ENCODE peak calls at places on chromosome 16, in nine cellular contexts. I, N, B, Z, U, R, F, C and S are unnamed samples.

GRCh38 chr16:23557779-23558330 is 328 bp downstream of the UBFD1 start:
- DNase-seq in I (peak; percentile 29), N (no peak), B (peak; percentile 67), Z (peak; percentile 23), U (no peak), R (no peak), F (no peak), C (no peak), S (no peak)

GRCh38 chr16:15775209-15775608 is 81.6 kb downstream of the MYH11 start:
- DNase-seq in I (no peak), N (peak; percentile 68), B (no peak), Z (no peak), U (no peak), R (no peak), F (no peak), C (no peak), S (no peak)

GRCh38 chr16:50363656-50364055 is 5.1 kb downstream of the BRD7 start:
- DNase-seq in I (no peak), N (no peak), B (no peak), Z (no peak), U (no peak), R (no peak), F (no peak), C (no peak), S (no peak)

GRCh38 chr16:89478576-89479221 is 11.7 kb downstream of the ANKRD11 start:
- DNase-seq in I (no peak), N (peak; percentile 44), B (no peak), Z (no peak), U (no peak), R (no peak), F (no peak), C (no peak), S (no peak)

GRCh38 chr16:22427556-22427955 is 53.1 kb upstream of the CDR2 start:
- DNase-seq in I (no peak), N (no peak), B (no peak), Z (no peak), U (no peak), R (no peak), F (no peak), C (no peak), S (no peak)

GRCh38 chr16:85668676-85669424 is 19.9 kb downstream of the GINS2 start:
- DNase-seq in I (no peak), N (no peak), B (peak; percentile 30), Z (no peak), U (no peak), R (no peak), F (no peak), C (no peak), S (peak; percentile 11)

GRCh38 chr16:11391576-11391975 is 46.3 kb downstream of the RMI2 start:
- DNase-seq in I (peak; percentile 32), N (no peak), B (peak; percentile 61), Z (no peak), U (peak; percentile 91), R (no peak), F (no peak), C (no peak), S (no peak)

GRCh38 chr16:27291106-27291505 is 22.5 kb upstream of the NSMCE1 start:
- DNase-seq in I (no peak), N (no peak), B (no peak), Z (no peak), U (no peak), R (no peak), F (no peak), C (no peak), S (no peak)

GRCh38 chr16:7509919-7510705 is 177.5 kb downstream of the RBFOX1 start:
- DNase-seq in I (no peak), N (no peak), B (no peak), Z (no peak), U (no peak), R (no peak), F (no peak), C (no peak), S (no peak)

GRCh38 chr16:57540387-57540786 is 2.1 kb upstream of the ADGRG5 start:
- DNase-seq in I (no peak), N (no peak), B (no peak), Z (no peak), U (peak; percentile 14), R (peak; percentile 44), F (no peak), C (no peak), S (no peak)

GRCh38 chr16:68608330-68608729 is 36.8 kb upstream of the CDH3 start:
- DNase-seq in I (no peak), N (no peak), B (no peak), Z (no peak), U (no peak), R (no peak), F (no peak), C (no peak), S (no peak)

GRCh38 chr16:8863594-8864424 is 5.0 kb downstream of the CARHSP1 start:
- DNase-seq in I (peak; percentile 71), N (peak; percentile 83), B (no peak), Z (peak; percentile 33), U (peak; percentile 87), R (no peak), F (no peak), C (peak; percentile 55), S (no peak)
- TF ChIP-seq EP300 in I (no peak), N (no peak), B (no peak), Z (no peak), U (no peak), R (no peak), F (no peak), C (no peak), S (no peak)

DNA sequence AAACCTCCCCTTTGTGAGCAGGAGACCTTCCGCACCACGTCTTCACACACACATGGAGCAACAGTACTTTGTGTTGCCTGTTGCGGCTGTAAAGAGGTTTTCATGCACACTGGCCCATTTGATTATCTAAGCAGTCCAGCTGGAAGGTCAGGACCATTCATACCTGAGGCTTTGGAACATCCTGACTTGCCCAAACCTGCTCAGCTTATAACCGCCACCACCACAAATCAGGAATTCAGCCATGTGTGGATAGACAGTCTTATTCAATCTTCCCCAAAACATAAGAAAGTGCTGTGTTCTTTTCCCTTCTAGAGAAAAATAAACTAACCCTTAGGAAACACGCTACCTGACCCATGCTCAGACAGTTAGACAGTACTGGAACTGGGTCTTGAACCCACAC is 81.6 kb upstream of the XYLT1 start:
- DNase-seq in I (no peak), N (no peak), B (no peak), Z (no peak), U (no peak), R (no peak), F (no peak), C (no peak), S (no peak)
- TF ChIP-seq EP300 in I (no peak), N (no peak), B (no peak), Z (no peak), U (no peak), R (no peak), F (no peak), C (no peak), S (no peak)

DNA sequence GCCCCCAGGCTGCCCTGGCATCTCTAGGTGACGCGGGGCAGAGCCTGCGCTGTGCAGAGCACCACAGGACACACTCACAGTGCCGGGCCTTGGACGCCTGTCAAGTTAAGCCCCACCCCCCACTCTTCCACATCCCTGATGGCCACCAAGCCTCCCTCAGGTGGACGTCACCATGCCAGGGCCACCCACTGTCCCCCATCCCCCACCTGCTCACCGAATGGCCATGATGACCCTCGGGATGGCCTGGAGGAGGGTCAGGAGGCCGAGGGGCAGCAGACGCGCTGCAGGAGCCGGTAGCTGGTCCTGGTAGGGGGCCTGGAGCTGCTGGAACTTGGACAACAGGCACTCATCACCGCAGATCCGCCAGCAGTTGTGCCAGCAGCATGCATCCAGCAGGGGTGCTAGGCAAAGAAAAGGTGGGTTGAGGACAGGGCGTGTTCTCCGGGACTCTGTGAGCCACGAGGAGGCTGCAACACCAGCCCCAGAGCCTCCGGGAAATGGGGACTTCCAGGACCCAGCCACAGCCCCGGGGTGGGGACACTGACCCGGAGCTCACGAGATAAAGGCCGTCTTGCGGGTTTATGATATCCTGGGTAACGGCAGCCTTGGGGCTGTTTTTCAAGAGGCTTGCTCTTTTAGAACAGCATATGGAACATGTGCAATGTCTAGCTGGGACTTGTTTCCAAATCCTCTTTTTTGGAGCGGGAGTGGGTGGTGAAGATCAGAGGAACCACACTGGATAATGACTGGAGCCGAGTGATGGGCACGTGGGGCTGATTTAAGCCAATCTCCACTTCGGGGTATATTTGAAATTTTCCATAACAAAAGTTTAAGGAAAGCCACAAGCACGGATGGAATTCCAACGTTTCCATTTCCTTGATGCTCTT is 11.4 kb downstream of the C16orf95 start:
- DNase-seq in I (no peak), N (no peak), B (no peak), Z (no peak), U (no peak), R (no peak), F (no peak), C (peak; percentile 87), S (no peak)
- TF ChIP-seq EP300 in I (no peak), N (no peak), B (no peak), Z (no peak), U (no peak), R (no peak), F (no peak), C (peak; percentile 51), S (no peak)

DNA sequence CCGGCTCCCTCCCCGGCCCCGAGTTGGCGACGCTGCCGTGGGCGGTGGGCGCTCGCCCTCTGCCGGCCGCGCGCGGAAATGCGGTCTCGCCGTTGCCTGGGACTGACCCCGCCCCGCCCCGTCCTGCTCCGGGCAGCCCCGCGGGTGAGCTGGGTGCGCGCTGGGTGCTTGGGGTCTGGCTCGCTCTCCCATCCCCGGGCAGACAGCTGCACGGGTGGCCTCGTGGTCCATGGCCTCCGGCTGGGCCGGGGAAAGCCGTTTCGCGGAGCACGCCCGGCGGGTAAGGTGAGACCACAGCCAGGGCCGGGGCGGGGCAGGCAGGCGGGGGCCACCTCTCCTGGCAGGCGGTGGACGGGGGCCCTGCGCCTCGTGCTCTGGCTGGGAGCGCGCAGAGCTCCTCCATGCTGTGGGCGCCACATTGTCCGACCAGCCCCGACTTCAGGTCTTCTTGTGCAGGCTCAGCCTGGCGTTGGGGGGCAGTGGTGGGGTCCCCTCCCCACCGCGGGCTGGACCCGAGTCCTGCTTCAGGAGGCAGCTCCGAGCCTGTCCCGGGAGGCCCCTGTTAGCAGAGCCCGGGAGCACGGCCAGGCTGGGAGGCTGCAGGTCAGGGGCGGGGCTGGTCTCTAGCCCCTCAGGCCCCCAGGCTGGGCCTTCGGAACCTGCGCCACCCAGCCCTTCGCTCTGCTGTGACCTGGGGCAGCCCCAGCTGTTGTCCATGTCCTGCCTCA is 7.0 kb upstream of the C1QTNF8 start:
- DNase-seq in I (peak; percentile 69), N (no peak), B (no peak), Z (peak; percentile 31), U (peak; percentile 69), R (no peak), F (no peak), C (peak; percentile 92), S (peak; percentile 67)
- TF ChIP-seq EP300 in I (no peak), N (no peak), B (no peak), Z (no peak), U (no peak), R (no peak), F (no peak), C (no peak), S (no peak)

DNA sequence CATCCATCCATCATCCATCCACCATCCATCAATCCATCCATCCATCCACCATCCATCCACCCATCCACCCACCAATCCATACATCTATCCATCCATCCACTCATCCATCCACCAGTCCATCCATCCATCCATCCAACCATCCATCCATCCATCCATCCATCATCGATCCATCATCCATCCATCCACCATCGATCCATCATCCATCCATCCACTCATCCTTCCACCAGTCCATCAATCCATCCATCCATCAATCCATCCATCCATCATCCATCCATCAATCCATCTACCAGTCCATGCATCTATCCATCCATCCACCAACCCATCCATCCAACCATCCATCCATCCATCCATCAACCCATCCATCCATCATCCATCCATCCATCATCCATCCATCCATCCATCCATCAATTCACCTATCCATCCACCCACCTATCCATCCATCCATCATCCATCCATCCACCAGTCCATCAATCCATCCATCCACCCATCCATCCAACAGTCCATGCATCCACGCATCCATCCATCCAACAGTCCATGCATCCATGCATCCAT is 39.3 kb upstream of the SSTR5 start:
- DNase-seq in I (no peak), N (no peak), B (no peak), Z (no peak), U (no peak), R (no peak), F (no peak), C (no peak), S (no peak)
- TF ChIP-seq EP300 in I (no peak), N (no peak), B (no peak), Z (no peak), U (no peak), R (no peak), F (no peak), C (no peak), S (no peak)